ENCODE peak calls at places on chromosomes 4 and X, in four cellular contexts. Z is frontal cortex; K is activated CD8-positive, alpha-beta T cell treated with anti-CD3 and anti-CD28 coated beads for 36 hours; M is H1. V is an unnamed sample.
A peak's percentile ranks its signal among the peaks of the same experiment; 100 is the strongest.

GRCh38 chrX:136626237-136626636 is 21.7 kb upstream of the CD40LG start:
- DNase-seq in M (no peak), Z (no peak), K (no peak), V (no peak)

GRCh38 chr4:156723951-156724668 is 247.5 kb downstream of the PDGFC start:
- DNase-seq in M (no peak), Z (no peak), K (no peak), V (no peak)

GRCh38 chr4:168449740-168450442 is 30.4 kb downstream of the DDX60L start:
- DNase-seq in M (no peak), Z (no peak), K (peak; percentile 57), V (peak; percentile 9)

GRCh38 chr4:163816494-163816893 is 322.0 kb downstream of the TMA16 start:
- DNase-seq in K (no peak), M (no peak), Z (no peak), V (no peak)

GRCh38 chr4:176377705-176378302 is 58.0 kb downstream of the SPCS3 start:
- DNase-seq in Z (no peak), K (no peak), M (no peak), V (no peak)

GRCh38 chr4:26181616-26182015 is 139.2 kb upstream of the RBPJ start:
- DNase-seq in M (no peak), K (no peak), Z (no peak), V (no peak)

GRCh38 chr4:76894537-76894936 is 3.4 kb downstream of the SOWAHB start:
- DNase-seq in K (no peak), M (no peak), Z (no peak), V (no peak)

GRCh38 chr4:127162741-127163140 is 470.0 kb upstream of the INTU start:
- DNase-seq in Z (no peak), M (no peak), K (no peak), V (no peak)